ENCODE peak calls at places on chromosomes 11 and 22, in seven cellular contexts. One of them, this sample, is unnamed.

GRCh38 chr11:115222218-115222862 is 281.9 kb downstream of the CADM1 start:
- DNase-seq in progenitor cell of endocrine pancreas: no peak
- DNase-seq in occipital lobe: no peak
- DNase-seq in left colon: no peak
- DNase-seq in ovary: no peak
- DNase-seq in uterus: no peak
- DNase-seq in NCI-H774: peak
- DNase-seq in this sample: no peak

GRCh38 chr11:115168229-115168671 is 336.0 kb downstream of the CADM1 start:
- DNase-seq in progenitor cell of endocrine pancreas: no peak
- DNase-seq in occipital lobe: peak
- DNase-seq in left colon: no peak
- DNase-seq in ovary: no peak
- DNase-seq in uterus: no peak
- DNase-seq in NCI-H774: peak
- DNase-seq in this sample: no peak

GRCh38 chr11:127000991-127001390 is 421 bp upstream of the KIRREL3 start:
- DNase-seq in progenitor cell of endocrine pancreas: no peak
- DNase-seq in occipital lobe: no peak
- DNase-seq in left colon: no peak
- DNase-seq in ovary: no peak
- DNase-seq in uterus: no peak
- DNase-seq in NCI-H774: no peak
- DNase-seq in this sample: peak

GRCh38 chr11:22671751-22672150 is 5.3 kb downstream of the GAS2 start:
- DNase-seq in progenitor cell of endocrine pancreas: no peak
- DNase-seq in occipital lobe: no peak
- DNase-seq in left colon: no peak
- DNase-seq in ovary: no peak
- DNase-seq in uterus: no peak
- DNase-seq in NCI-H774: no peak
- DNase-seq in this sample: no peak

GRCh38 chr22:49926916-49927315 is 8.5 kb downstream of the CRELD2 start:
- DNase-seq in progenitor cell of endocrine pancreas: no peak
- DNase-seq in occipital lobe: no peak
- DNase-seq in left colon: no peak
- DNase-seq in ovary: no peak
- DNase-seq in uterus: no peak
- DNase-seq in NCI-H774: no peak
- DNase-seq in this sample: no peak

GRCh38 chr11:66119348-66120133 is 49.5 kb downstream of the PACS1 start:
- DNase-seq in progenitor cell of endocrine pancreas: no peak
- DNase-seq in occipital lobe: no peak
- DNase-seq in left colon: no peak
- DNase-seq in ovary: no peak
- DNase-seq in uterus: no peak
- DNase-seq in NCI-H774: no peak
- DNase-seq in this sample: no peak

GRCh38 chr11:11502303-11502828 is 119.4 kb downstream of the GALNT18 start:
- DNase-seq in progenitor cell of endocrine pancreas: no peak
- DNase-seq in occipital lobe: no peak
- DNase-seq in left colon: no peak
- DNase-seq in ovary: no peak
- DNase-seq in uterus: no peak
- DNase-seq in NCI-H774: no peak
- DNase-seq in this sample: peak

GRCh38 chr11:62588966-62589637 is 2.2 kb downstream of the TUT1 start:
- DNase-seq in progenitor cell of endocrine pancreas: no peak
- DNase-seq in occipital lobe: no peak
- DNase-seq in left colon: no peak
- DNase-seq in ovary: no peak
- DNase-seq in uterus: no peak
- DNase-seq in NCI-H774: no peak
- DNase-seq in this sample: no peak

GRCh38 chr22:38843201-38843715 is 570 bp downstream of the NPTXR start:
- DNase-seq in progenitor cell of endocrine pancreas: peak
- DNase-seq in occipital lobe: no peak
- DNase-seq in left colon: no peak
- DNase-seq in ovary: peak
- DNase-seq in uterus: peak
- DNase-seq in NCI-H774: peak
- DNase-seq in this sample: no peak

GRCh38 chr11:109422755-109423113 is 744 bp downstream of the C11orf87 start:
- DNase-seq in progenitor cell of endocrine pancreas: no peak
- DNase-seq in occipital lobe: peak
- DNase-seq in left colon: no peak
- DNase-seq in ovary: no peak
- DNase-seq in uterus: no peak
- DNase-seq in NCI-H774: no peak
- DNase-seq in this sample: peak

GRCh38 chr22:40805239-40805638 is 13.9 kb downstream of the SLC25A17 start:
- DNase-seq in progenitor cell of endocrine pancreas: no peak
- DNase-seq in occipital lobe: no peak
- DNase-seq in left colon: no peak
- DNase-seq in ovary: no peak
- DNase-seq in uterus: no peak
- DNase-seq in NCI-H774: no peak
- DNase-seq in this sample: no peak

GRCh38 chr11:75714211-75714610 is 3.4 kb upstream of the MOGAT2 start:
- DNase-seq in progenitor cell of endocrine pancreas: no peak
- DNase-seq in occipital lobe: no peak
- DNase-seq in left colon: peak
- DNase-seq in ovary: no peak
- DNase-seq in uterus: no peak
- DNase-seq in NCI-H774: no peak
- DNase-seq in this sample: no peak

GRCh38 chr22:25650834-25651233 is 86.4 kb downstream of the GRK3 start:
- DNase-seq in progenitor cell of endocrine pancreas: no peak
- DNase-seq in occipital lobe: no peak
- DNase-seq in left colon: no peak
- DNase-seq in ovary: no peak
- DNase-seq in uterus: no peak
- DNase-seq in NCI-H774: no peak
- DNase-seq in this sample: no peak

GRCh38 chr11:117179048-117179999 is 781 bp downstream of the SIDT2 start:
- DNase-seq in progenitor cell of endocrine pancreas: no peak
- DNase-seq in occipital lobe: no peak
- DNase-seq in left colon: peak
- DNase-seq in ovary: no peak
- DNase-seq in uterus: no peak
- DNase-seq in NCI-H774: no peak
- DNase-seq in this sample: peak

GRCh38 chr11:2795491-2795991 is 90.0 kb downstream of the CDKN1C start:
- DNase-seq in progenitor cell of endocrine pancreas: no peak
- DNase-seq in occipital lobe: no peak
- DNase-seq in left colon: peak
- DNase-seq in ovary: peak
- DNase-seq in uterus: peak
- DNase-seq in NCI-H774: no peak
- DNase-seq in this sample: no peak

GRCh38 chr22:19210188-19210587 is 31.7 kb upstream of the SLC25A1 start:
- DNase-seq in progenitor cell of endocrine pancreas: no peak
- DNase-seq in occipital lobe: no peak
- DNase-seq in left colon: no peak
- DNase-seq in ovary: no peak
- DNase-seq in uterus: no peak
- DNase-seq in NCI-H774: no peak
- DNase-seq in this sample: no peak

GRCh38 chr11:21511835-21512440 is 680.9 kb upstream of the ANO5 start:
- DNase-seq in progenitor cell of endocrine pancreas: peak
- DNase-seq in occipital lobe: no peak
- DNase-seq in left colon: peak
- DNase-seq in ovary: no peak
- DNase-seq in uterus: no peak
- DNase-seq in NCI-H774: peak
- DNase-seq in this sample: peak

GRCh38 chr11:75577198-75577597 is 15.1 kb downstream of the SERPINH1 start:
- DNase-seq in progenitor cell of endocrine pancreas: no peak
- DNase-seq in occipital lobe: no peak
- DNase-seq in left colon: no peak
- DNase-seq in ovary: peak
- DNase-seq in uterus: peak
- DNase-seq in NCI-H774: peak
- DNase-seq in this sample: no peak

GRCh38 chr11:26971961-26972360 is 22.0 kb upstream of the FIBIN start:
- DNase-seq in progenitor cell of endocrine pancreas: no peak
- DNase-seq in occipital lobe: no peak
- DNase-seq in left colon: no peak
- DNase-seq in ovary: no peak
- DNase-seq in uterus: no peak
- DNase-seq in NCI-H774: no peak
- DNase-seq in this sample: no peak

GRCh38 chr11:86418929-86419328 is 44.2 kb downstream of the CCDC81 start:
- DNase-seq in progenitor cell of endocrine pancreas: no peak
- DNase-seq in occipital lobe: no peak
- DNase-seq in left colon: no peak
- DNase-seq in ovary: no peak
- DNase-seq in uterus: no peak
- DNase-seq in NCI-H774: no peak
- DNase-seq in this sample: no peak

GRCh38 chr22:37824674-37825641 is 1.8 kb downstream of the GALR3 start:
- DNase-seq in progenitor cell of endocrine pancreas: peak
- DNase-seq in occipital lobe: no peak
- DNase-seq in left colon: no peak
- DNase-seq in ovary: peak
- DNase-seq in uterus: no peak
- DNase-seq in NCI-H774: no peak
- DNase-seq in this sample: no peak

GRCh38 chr11:2428322-2428795 is 16.0 kb downstream of the TRPM5 start:
- DNase-seq in progenitor cell of endocrine pancreas: peak
- DNase-seq in occipital lobe: no peak
- DNase-seq in left colon: peak
- DNase-seq in ovary: no peak
- DNase-seq in uterus: no peak
- DNase-seq in NCI-H774: peak
- DNase-seq in this sample: peak

GRCh38 chr11:27857588-27857987 is 157.3 kb upstream of the BDNF start:
- DNase-seq in progenitor cell of endocrine pancreas: no peak
- DNase-seq in occipital lobe: no peak
- DNase-seq in left colon: no peak
- DNase-seq in ovary: no peak
- DNase-seq in uterus: no peak
- DNase-seq in NCI-H774: no peak
- DNase-seq in this sample: no peak

GRCh38 chr11:11998091-11998781 is 10.2 kb downstream of the DKK3 start:
- DNase-seq in progenitor cell of endocrine pancreas: no peak
- DNase-seq in occipital lobe: no peak
- DNase-seq in left colon: no peak
- DNase-seq in ovary: no peak
- DNase-seq in uterus: no peak
- DNase-seq in NCI-H774: no peak
- DNase-seq in this sample: no peak

GRCh38 chr22:21972293-21972779 is 10.3 kb downstream of the TOP3B start:
- DNase-seq in progenitor cell of endocrine pancreas: peak
- DNase-seq in occipital lobe: peak
- DNase-seq in left colon: no peak
- DNase-seq in ovary: no peak
- DNase-seq in uterus: no peak
- DNase-seq in NCI-H774: no peak
- DNase-seq in this sample: no peak

GRCh38 chr22:49291781-49292180 is 535.9 kb downstream of the BRD1 start:
- DNase-seq in progenitor cell of endocrine pancreas: no peak
- DNase-seq in occipital lobe: no peak
- DNase-seq in left colon: peak
- DNase-seq in ovary: no peak
- DNase-seq in uterus: no peak
- DNase-seq in NCI-H774: no peak
- DNase-seq in this sample: no peak

GRCh38 chr11:103220133-103220532 is 110.9 kb downstream of the DYNC2H1 start:
- DNase-seq in progenitor cell of endocrine pancreas: no peak
- DNase-seq in occipital lobe: no peak
- DNase-seq in left colon: no peak
- DNase-seq in ovary: no peak
- DNase-seq in uterus: no peak
- DNase-seq in NCI-H774: no peak
- DNase-seq in this sample: no peak

GRCh38 chr11:126698576-126698975 is 302.0 kb downstream of the KIRREL3 start:
- DNase-seq in progenitor cell of endocrine pancreas: no peak
- DNase-seq in occipital lobe: no peak
- DNase-seq in left colon: no peak
- DNase-seq in ovary: no peak
- DNase-seq in uterus: no peak
- DNase-seq in NCI-H774: no peak
- DNase-seq in this sample: no peak

GRCh38 chr11:71169328-71169727 is 83.0 kb downstream of the SHANK2 start:
- DNase-seq in progenitor cell of endocrine pancreas: no peak
- DNase-seq in occipital lobe: no peak
- DNase-seq in left colon: no peak
- DNase-seq in ovary: no peak
- DNase-seq in uterus: no peak
- DNase-seq in NCI-H774: no peak
- DNase-seq in this sample: no peak

GRCh38 chr11:73157141-73158010 is 15.3 kb upstream of the FCHSD2 start:
- DNase-seq in progenitor cell of endocrine pancreas: no peak
- DNase-seq in occipital lobe: no peak
- DNase-seq in left colon: peak
- DNase-seq in ovary: peak
- DNase-seq in uterus: peak
- DNase-seq in NCI-H774: no peak
- DNase-seq in this sample: no peak

GRCh38 chr11:123494195-123495050 is 64.4 kb downstream of the GRAMD1B start:
- DNase-seq in progenitor cell of endocrine pancreas: no peak
- DNase-seq in occipital lobe: peak
- DNase-seq in left colon: no peak
- DNase-seq in ovary: no peak
- DNase-seq in uterus: no peak
- DNase-seq in NCI-H774: no peak
- DNase-seq in this sample: no peak

GRCh38 chr11:107526197-107526596 is 39.3 kb downstream of the ALKBH8 start:
- DNase-seq in progenitor cell of endocrine pancreas: no peak
- DNase-seq in occipital lobe: no peak
- DNase-seq in left colon: no peak
- DNase-seq in ovary: no peak
- DNase-seq in uterus: no peak
- DNase-seq in NCI-H774: no peak
- DNase-seq in this sample: no peak

GRCh38 chr11:69215216-69215615 is 59.5 kb downstream of the SMIM38 start:
- DNase-seq in progenitor cell of endocrine pancreas: no peak
- DNase-seq in occipital lobe: no peak
- DNase-seq in left colon: peak
- DNase-seq in ovary: no peak
- DNase-seq in uterus: no peak
- DNase-seq in NCI-H774: no peak
- DNase-seq in this sample: no peak

GRCh38 chr11:69443968-69444364 is 37.5 kb upstream of the LINC01488 start:
- DNase-seq in progenitor cell of endocrine pancreas: no peak
- DNase-seq in occipital lobe: no peak
- DNase-seq in left colon: no peak
- DNase-seq in ovary: no peak
- DNase-seq in uterus: no peak
- DNase-seq in NCI-H774: no peak
- DNase-seq in this sample: no peak

GRCh38 chr11:37264783-37265182 is 666.7 kb upstream of the RAG2 start:
- DNase-seq in progenitor cell of endocrine pancreas: no peak
- DNase-seq in occipital lobe: no peak
- DNase-seq in left colon: no peak
- DNase-seq in ovary: no peak
- DNase-seq in uterus: no peak
- DNase-seq in NCI-H774: no peak
- DNase-seq in this sample: no peak

GRCh38 chr22:25172153-25172552 is 27.5 kb upstream of the CRYBB3 start:
- DNase-seq in progenitor cell of endocrine pancreas: no peak
- DNase-seq in occipital lobe: no peak
- DNase-seq in left colon: no peak
- DNase-seq in ovary: no peak
- DNase-seq in uterus: no peak
- DNase-seq in NCI-H774: no peak
- DNase-seq in this sample: no peak

This sample was measured in NCI-H526 treated with DMSO at 0.1 percent for 48 hours.